ENCODE peak calls at places on chromosomes 1 and 21, in ten cellular contexts. M, I, J, E, N, C, T, Y, O and A are unnamed samples.

GRCh38 chr1:204074274-204075115 is 1.6 kb downstream of the SOX13 start:
- DNase-seq in T (peak; percentile 84), I (peak; percentile 67), E (no peak), Y (no peak), N (peak; percentile 67), O (no peak), C (no peak), M (no peak), J (peak; percentile 67), A (no peak)

GRCh38 chr1:204828352-204828850 is 42.3 kb upstream of the NFASC start:
- DNase-seq in E (peak; percentile 3), M (peak; percentile 27), Y (peak; percentile 70), T (peak; percentile 42), I (peak; percentile 78), O (peak; percentile 41), N (peak; percentile 76), J (peak; percentile 93), C (peak; percentile 88), A (no peak)

GRCh38 chr1:27418786-27419185 is 26.4 kb downstream of the GPR3 start:
- DNase-seq in N (no peak), J (no peak), I (no peak), Y (no peak), E (no peak), O (no peak), M (no peak), T (no peak), C (no peak), A (no peak)

GRCh38 chr1:115116511-115116910 is 27.2 kb upstream of the TSPAN2 start:
- DNase-seq in N (no peak), O (no peak), I (no peak), E (no peak), C (no peak), T (no peak), M (no peak), J (no peak), Y (no peak), A (no peak)

GRCh38 chr1:4045397-4046010 is 145.4 kb upstream of the C1orf174 start:
- DNase-seq in N (no peak), M (no peak), O (no peak), T (no peak), E (no peak), Y (no peak), J (no peak), I (no peak), C (no peak), A (no peak)

GRCh38 chr1:27001570-27002360 is 8.3 kb downstream of the TRNP1 start:
- DNase-seq in O (no peak), N (no peak), I (peak; percentile 48), Y (no peak), J (peak; percentile 54), C (no peak), T (no peak), E (no peak), M (no peak), A (no peak)

GRCh38 chr1:17498214-17498613 is 41.3 kb upstream of the ARHGEF10L start:
- DNase-seq in N (no peak), Y (no peak), I (no peak), T (peak; percentile 53), O (no peak), C (no peak), E (no peak), J (no peak), M (no peak), A (no peak)

GRCh38 chr1:207054476-207054875 is 1.4 kb downstream of the PFKFB2 start:
- DNase-seq in M (no peak), O (no peak), J (no peak), T (no peak), N (no peak), Y (no peak), C (no peak), E (no peak), I (no peak), A (no peak)

GRCh38 chr1:217457016-217457415 is 173.9 kb downstream of the GPATCH2 start:
- DNase-seq in N (no peak), C (no peak), T (no peak), J (no peak), M (no peak), Y (no peak), O (no peak), E (no peak), I (no peak), A (no peak)

GRCh38 chr1:192609110-192610079 is 26.6 kb upstream of the RGS13 start:
- DNase-seq in I (peak; percentile 17), M (peak; percentile 27), T (peak; percentile 76), J (peak; percentile 39), Y (no peak), E (peak; percentile 20), C (no peak), N (no peak), O (no peak), A (peak; percentile 31)

GRCh38 chr1:172449012-172449584 is 5.2 kb upstream of the PIGC start:
- DNase-seq in O (no peak), C (no peak), T (no peak), I (no peak), M (no peak), J (no peak), Y (no peak), E (no peak), N (no peak), A (peak; percentile 22)

GRCh38 chr1:201419737-201420607 is 1.6 kb downstream of the TNNI1 start:
- DNase-seq in Y (no peak), E (no peak), I (no peak), J (no peak), T (no peak), O (no peak), M (no peak), C (no peak), N (no peak), A (no peak)

GRCh38 chr1:24468605-24469004 is 34.0 kb upstream of the RCAN3 start:
- DNase-seq in Y (no peak), O (no peak), N (no peak), C (no peak), T (no peak), J (no peak), M (no peak), I (no peak), E (no peak), A (no peak)

GRCh38 chr21:16137106-16137505 is 407.3 kb downstream of the USP25 start:
- DNase-seq in M (no peak), O (no peak), I (no peak), T (no peak), E (no peak), C (no peak), N (no peak), Y (no peak), J (no peak), A (no peak)

GRCh38 chr1:9842073-9842711 is 18.4 kb upstream of the CLSTN1 start:
- DNase-seq in O (no peak), T (no peak), I (no peak), C (no peak), Y (no peak), M (no peak), E (no peak), J (peak; percentile 33), N (no peak), A (no peak)

GRCh38 chr1:1013105-1013921 is at the start of gene ISG15:
- DNase-seq in C (peak; percentile 88), J (peak; percentile 79), N (peak; percentile 71), M (peak; percentile 78), Y (peak; percentile 53), O (peak; percentile 57), T (peak; percentile 89), I (peak; percentile 83), E (peak; percentile 87), A (peak; percentile 90)

GRCh38 chr1:43282220-43283195 is 2.9 kb downstream of the C1orf210 start:
- DNase-seq in T (no peak), C (no peak), Y (no peak), I (peak; percentile 22), E (no peak), O (no peak), M (no peak), J (peak; percentile 38), N (peak; percentile 77), A (no peak)

GRCh38 chr1:197065549-197065948 is 1.5 kb downstream of the F13B start:
- DNase-seq in I (no peak), M (no peak), Y (no peak), E (no peak), N (no peak), T (no peak), C (no peak), J (no peak), O (no peak), A (no peak)

GRCh38 chr1:25096307-25097150 is 135.8 kb downstream of the SYF2 start:
- DNase-seq in J (no peak), O (no peak), Y (no peak), N (no peak), E (no peak), I (no peak), M (no peak), T (no peak), C (no peak), A (no peak)

GRCh38 chr1:93658188-93658587 is 23.4 kb downstream of the BCAR3 start:
- DNase-seq in N (no peak), Y (no peak), C (no peak), E (no peak), O (no peak), J (no peak), T (no peak), M (no peak), I (no peak), A (no peak)

GRCh38 chr1:204599596-204599995 is 83.4 kb downstream of the MDM4 start:
- DNase-seq in I (no peak), C (no peak), Y (no peak), O (no peak), M (no peak), T (no peak), N (no peak), E (no peak), J (no peak), A (no peak)

GRCh38 chr1:31364561-31365255 is 8.2 kb downstream of the FABP3 start:
- DNase-seq in M (no peak), N (no peak), I (no peak), Y (no peak), O (no peak), C (no peak), E (no peak), J (no peak), T (no peak), A (no peak)

GRCh38 chr1:196372896-196373536 is 235.2 kb downstream of the KCNT2 start:
- DNase-seq in I (no peak), E (no peak), Y (no peak), J (no peak), M (no peak), O (peak; percentile 8), C (no peak), T (no peak), N (no peak), A (no peak)

GRCh38 chr1:25805863-25806225 is 5.9 kb downstream of the SELENON start:
- DNase-seq in O (no peak), T (no peak), J (peak; percentile 76), M (no peak), C (no peak), E (no peak), I (peak; percentile 62), N (no peak), Y (no peak), A (no peak)

GRCh38 chr1:243550276-243550675 is 294.4 kb downstream of the SDCCAG8 start:
- DNase-seq in T (no peak), J (no peak), O (no peak), N (no peak), M (no peak), C (no peak), E (no peak), Y (no peak), I (no peak), A (no peak)

GRCh38 chr1:1120096-1120495 is 4.2 kb upstream of the C1orf159 start:
- DNase-seq in J (no peak), O (no peak), I (no peak), T (peak; percentile 21), E (no peak), N (no peak), M (no peak), Y (no peak), C (peak; percentile 10), A (no peak)

GRCh38 chr1:36847186-36847585 is 187.1 kb downstream of the GRIK3 start:
- DNase-seq in Y (no peak), J (no peak), M (no peak), E (no peak), C (no peak), T (no peak), I (no peak), N (no peak), O (no peak), A (no peak)

GRCh38 chr1:44390277-44390676 is 14.8 kb upstream of the RNF220 start:
- DNase-seq in E (no peak), I (no peak), C (no peak), M (no peak), J (no peak), N (no peak), Y (no peak), T (no peak), O (peak; percentile 27), A (no peak)